ENCODE peak calls at places on chromosomes 7 and 10, in five cellular contexts. B is IMR-90, I is Peyer's patch, F is ovary, D is heart left ventricle. X is an unnamed sample.

GRCh38 chr7:484365-485101 is 35.1 kb downstream of the PDGFA start:
- DNase-seq in B (no peak), I (no peak), F (no peak), D (peak), X (peak)

GRCh38 chr10:35355971-35356724 is 19.8 kb downstream of the CCNY start:
- DNase-seq in B (no peak), I (no peak), F (no peak), D (no peak), X (no peak)

GRCh38 chr7:122833888-122834570 is 52.2 kb downstream of the CADPS2 start:
- DNase-seq in B (no peak), I (no peak), F (no peak), D (no peak), X (no peak)

GRCh38 chr7:147586110-147586509 is 1004.5 kb upstream of the C7orf33 start:
- DNase-seq in B (no peak), I (no peak), F (no peak), D (no peak), X (no peak)

GRCh38 chr7:70559815-70560214 is 572.1 kb upstream of the GALNT17 start:
- DNase-seq in B (no peak), I (no peak), F (no peak), D (no peak), X (no peak)

GRCh38 chr10:79507436-79508167 is 4.7 kb upstream of the EIF5AL1 start:
- DNase-seq in B (no peak), I (no peak), F (no peak), D (no peak), X (no peak)

GRCh38 chr7:11252011-11252607 is 278.4 kb downstream of the PHF14 start:
- DNase-seq in B (no peak), I (no peak), F (no peak), D (no peak), X (no peak)

GRCh38 chr7:135238112-135238744 is 4.6 kb downstream of the STRA8 start:
- DNase-seq in B (no peak), I (no peak), F (no peak), D (no peak), X (no peak)

GRCh38 chr7:151520419-151521229 is 929 bp upstream of the RHEB start:
- DNase-seq in B (no peak), I (peak), F (peak), D (peak), X (peak)

GRCh38 chr7:97499204-97499603 is 232.7 kb upstream of the TAC1 start:
- DNase-seq in B (no peak), I (no peak), F (no peak), D (no peak), X (no peak)

GRCh38 chr10:31697271-31698168 is 231.1 kb downstream of the ARHGAP12 start:
- DNase-seq in B (peak), I (peak), F (peak), D (peak), X (peak)

GRCh38 chr7:23013715-23014649 is at the start of gene HYCC1:
- DNase-seq in B (peak), I (peak), F (peak), D (peak), X (peak)

GRCh38 chr7:32194537-32194936 is 124.3 kb upstream of the PDE1C start:
- DNase-seq in B (no peak), I (no peak), F (no peak), D (no peak), X (no peak)

GRCh38 chr7:79137942-79138341 is 315.5 kb downstream of the MAGI2 start:
- DNase-seq in B (peak), I (no peak), F (no peak), D (no peak), X (no peak)

GRCh38 chr7:5380350-5381210 is 43.1 kb downstream of the TNRC18 start:
- DNase-seq in B (no peak), I (peak), F (no peak), D (no peak), X (no peak)

GRCh38 chr10:17736223-17736622 is 15.8 kb upstream of the TMEM236 start:
- DNase-seq in B (no peak), I (no peak), F (no peak), D (no peak), X (no peak)

GRCh38 chr7:45643630-45644029 is 69.5 kb downstream of the ADCY1 start:
- DNase-seq in B (no peak), I (no peak), F (no peak), D (no peak), X (no peak)

GRCh38 chr10:79412516-79412915 is 32.9 kb downstream of the ZCCHC24 start:
- DNase-seq in B (no peak), I (peak), F (no peak), D (no peak), X (peak)

GRCh38 chr7:136687693-136688322 is 180.6 kb upstream of the CHRM2 start:
- DNase-seq in B (peak), I (no peak), F (no peak), D (no peak), X (no peak)

GRCh38 chr7:151591866-151592265 is 72.2 kb upstream of the RHEB start:
- DNase-seq in B (no peak), I (no peak), F (no peak), D (no peak), X (no peak)

GRCh38 chr7:44078521-44078920 is 3.8 kb downstream of the POLM start:
- DNase-seq in B (no peak), I (peak), F (no peak), D (no peak), X (peak)

GRCh38 chr10:13100349-13101294 is 659 bp downstream of the OPTN start:
- DNase-seq in B (peak), I (peak), F (peak), D (peak), X (no peak)

GRCh38 chr10:29057712-29058426 is 231.0 kb upstream of the LYZL1 start:
- DNase-seq in B (peak), I (no peak), F (peak), D (peak), X (no peak)

GRCh38 chr7:124349443-124349842 is 316.6 kb upstream of the TMEM229A start:
- DNase-seq in B (no peak), I (no peak), F (no peak), D (no peak), X (no peak)

GRCh38 chr10:96665306-96665705 is 55.0 kb downstream of the PIK3AP1 start:
- DNase-seq in B (peak), I (no peak), F (no peak), D (no peak), X (no peak)

GRCh38 chr10:72186213-72186612 is 29.6 kb upstream of the ANAPC16 start:
- DNase-seq in B (peak), I (no peak), F (no peak), D (no peak), X (no peak)

GRCh38 chr10:29955308-29955935 is 104.0 kb downstream of the JCAD start:
- DNase-seq in B (peak), I (no peak), F (no peak), D (no peak), X (no peak)

DNA sequence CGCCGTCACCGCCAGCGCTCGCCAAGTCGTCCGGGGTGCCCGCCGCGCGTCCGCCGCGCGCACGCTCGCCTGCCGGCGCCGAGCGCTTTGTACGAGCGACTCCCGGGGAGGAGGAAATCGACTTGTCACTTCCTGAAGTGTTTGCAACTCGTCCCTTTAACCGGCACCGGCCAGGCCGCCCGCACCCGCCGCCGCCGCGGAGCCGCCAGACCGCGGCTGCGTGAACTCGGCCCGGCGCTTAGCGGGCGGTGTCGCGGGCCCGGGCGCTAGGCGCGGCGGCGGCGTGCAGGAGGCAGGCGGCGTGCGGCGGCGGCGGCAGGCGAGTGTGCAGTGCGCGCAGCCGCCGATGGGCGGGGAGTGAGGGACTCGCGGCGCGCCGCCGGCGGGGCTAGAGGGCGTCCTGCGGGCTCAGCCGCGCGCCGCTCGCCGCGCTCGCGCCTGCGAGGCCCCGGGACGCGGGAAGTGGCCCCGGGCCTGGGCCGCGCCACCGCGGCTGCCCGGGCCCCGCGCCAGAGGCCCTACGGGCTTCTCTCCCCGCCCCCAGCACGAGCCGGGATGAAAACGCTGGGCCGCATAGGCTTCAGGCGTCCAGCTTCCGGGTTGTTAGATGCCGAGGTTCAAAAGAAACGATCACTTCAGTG is at the start of gene FAM53B:
- DNase-seq in B (peak), I (peak), F (peak), D (peak), X (peak)
- TF ChIP-seq POLR2A in B (no peak), I (no peak), F (peak), D (no peak), X (no peak)

GRCh38 chr10:110483633-110484032 is 14.1 kb upstream of the DUSP5 start:
- DNase-seq in B (no peak), I (no peak), F (no peak), D (no peak), X (no peak)

GRCh38 chr10:110487411-110488123 is 10.1 kb upstream of the DUSP5 start:
- DNase-seq in B (peak), I (no peak), F (no peak), D (no peak), X (no peak)

GRCh38 chr10:110486680-110487410 is 10.9 kb upstream of the DUSP5 start:
- DNase-seq in B (no peak), I (no peak), F (no peak), D (no peak), X (no peak)

GRCh38 chr10:110488124-110488681 is 9.5 kb upstream of the DUSP5 start:
- DNase-seq in B (peak), I (no peak), F (no peak), D (no peak), X (no peak)

GRCh38 chr10:110485541-110485940 is 12.2 kb upstream of the DUSP5 start:
- DNase-seq in B (no peak), I (no peak), F (no peak), D (no peak), X (no peak)
- H3K4me3 ChIP-seq in B (no peak), I (no peak), F (no peak), D (no peak), X (no peak)

DNA sequence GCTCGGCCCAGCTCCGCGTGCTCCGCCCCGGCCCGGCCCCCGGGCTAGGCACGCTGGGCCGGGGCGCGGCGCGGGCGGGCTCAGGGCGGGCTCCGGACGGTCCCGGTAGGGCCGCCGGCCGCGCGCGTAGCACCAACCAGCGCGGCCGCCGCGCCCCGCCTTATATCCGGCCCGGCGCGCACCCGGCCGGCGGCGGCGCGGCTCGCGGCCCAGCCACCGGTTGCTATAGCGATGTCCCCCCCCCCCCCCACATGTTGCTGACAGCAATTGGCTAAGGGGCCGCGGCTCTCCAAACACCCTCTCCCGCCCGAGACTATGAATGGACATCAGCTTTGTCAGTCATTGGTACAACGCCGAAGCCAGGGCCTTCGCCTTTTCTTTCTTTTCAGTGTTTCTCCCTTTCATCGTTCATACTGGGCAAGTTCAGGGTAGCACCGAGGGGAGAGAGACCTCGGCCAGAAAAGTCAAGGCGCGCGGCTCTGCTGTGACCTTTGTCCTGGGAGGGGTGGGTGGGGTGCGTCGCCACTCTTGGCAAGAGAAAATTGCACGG is 354.1 kb downstream of the DNAJB6 start:
- DNase-seq in B (no peak), I (peak), F (peak), D (peak), X (peak)
- TF ChIP-seq POLR2A in B (no peak), I (no peak), F (no peak), D (no peak), X (no peak)

DNA sequence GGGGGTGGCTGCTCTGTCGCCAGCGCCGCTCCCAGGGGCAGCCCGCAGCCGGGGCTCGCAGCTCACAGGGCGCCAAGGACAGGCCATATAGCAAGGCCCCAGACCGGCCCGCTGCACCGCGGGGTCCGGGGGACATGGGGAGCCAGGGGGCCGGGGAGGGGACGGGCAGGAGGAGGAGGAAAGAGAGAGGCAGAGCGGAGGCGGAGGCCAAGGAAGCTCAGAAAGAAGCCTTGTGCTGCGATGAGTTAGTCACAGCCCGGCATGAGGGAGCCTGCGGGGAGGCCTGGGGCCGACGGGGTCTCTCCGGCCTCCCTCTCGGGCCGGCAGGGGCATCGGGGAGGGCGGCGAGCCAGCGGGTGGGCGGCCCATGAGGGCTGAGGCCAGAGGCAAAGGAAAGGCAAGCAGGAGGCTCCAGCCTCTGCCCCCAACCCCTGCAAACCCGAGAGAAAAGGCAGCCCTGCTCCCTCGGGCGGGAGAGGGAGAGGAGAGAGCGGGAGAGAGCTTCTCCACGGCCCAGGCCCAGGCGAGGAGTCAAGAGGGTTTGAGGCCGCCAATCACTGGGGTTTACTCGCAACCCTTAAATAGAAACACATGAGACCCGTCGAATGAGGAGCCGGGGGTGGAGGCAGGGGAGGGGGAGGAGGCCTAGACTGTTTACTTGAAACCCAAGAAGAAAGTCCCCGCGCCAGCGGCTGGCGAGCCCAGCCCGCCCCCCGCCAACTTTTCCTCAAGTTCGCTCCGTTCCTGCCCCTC is 167.9 kb downstream of the NEURL1 start:
- DNase-seq in B (peak), I (no peak), F (peak), D (peak), X (peak)
- H3K4me3 ChIP-seq in B (peak), I (peak), F (peak), D (peak), X (peak)

GRCh38 chr10:5449823-5450222 is 37.5 kb downstream of the NET1 start:
- DNase-seq in B (peak), I (no peak), F (peak), D (no peak), X (no peak)
- TF ChIP-seq POLR2A in B (no peak), I (peak), F (no peak), D (no peak), X (no peak)

DNA sequence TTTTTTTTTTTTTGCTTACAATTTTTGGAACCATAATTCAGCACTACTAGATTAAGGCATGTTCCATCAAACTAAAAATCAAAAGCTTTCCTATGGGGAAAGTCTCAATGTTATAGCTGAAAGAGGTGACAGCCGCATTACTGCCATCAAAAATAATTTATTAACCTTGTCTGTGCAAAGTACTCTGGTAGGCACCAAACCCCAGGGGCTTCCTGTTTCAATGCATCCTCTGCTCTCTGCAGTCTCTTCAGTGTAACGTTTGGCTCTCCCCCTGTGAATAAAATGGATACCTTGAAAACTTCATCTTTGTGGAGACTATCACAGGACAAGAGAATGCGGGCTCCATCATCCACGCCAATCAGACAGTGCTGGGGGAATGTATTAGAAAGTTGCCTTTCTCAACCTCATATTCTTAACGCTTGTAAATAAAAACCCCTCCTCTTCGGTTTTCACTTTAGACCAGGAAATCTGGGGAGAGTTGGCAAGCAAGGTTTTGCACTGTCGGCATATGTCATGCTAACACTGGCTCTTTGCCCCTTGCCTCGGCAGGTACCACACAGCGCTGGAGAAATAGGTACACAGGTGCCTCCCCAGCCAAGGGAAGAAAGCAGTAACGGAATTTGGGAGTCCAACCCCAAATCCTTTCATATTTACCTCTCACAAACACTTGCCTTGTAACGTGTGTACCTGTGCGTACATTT is 1.6 kb upstream of the NRG3 start:
- DNase-seq in B (no peak), I (no peak), F (no peak), D (no peak), X (no peak)
- H3K4me3 ChIP-seq in B (no peak), I (no peak), F (no peak), D (no peak), X (no peak)

GRCh38 chr10:44981172-44982113 is 2.8 kb upstream of the DEPP1 start:
- DNase-seq in B (peak), I (no peak), F (peak), D (peak), X (no peak)

GRCh38 chr10:44983066-44983894 is 4.7 kb upstream of the DEPP1 start:
- DNase-seq in B (no peak), I (no peak), F (peak), D (peak), X (no peak)

GRCh38 chr10:44982496-44982895 is 3.9 kb upstream of the DEPP1 start:
- DNase-seq in B (no peak), I (no peak), F (peak), D (peak), X (peak)

GRCh38 chr10:44980309-44981171 is 1.9 kb upstream of the DEPP1 start:
- DNase-seq in B (no peak), I (no peak), F (peak), D (no peak), X (peak)

GRCh38 chr10:44982114-44982460 is 3.5 kb upstream of the DEPP1 start:
- DNase-seq in B (no peak), I (peak), F (peak), D (peak), X (peak)
- TF ChIP-seq POLR2A in B (no peak), I (no peak), F (no peak), D (no peak), X (no peak)

GRCh38 chr10:44925811-44926760 is 14.9 kb downstream of the TMEM72 start:
- DNase-seq in B (no peak), I (no peak), F (no peak), D (no peak), X (no peak)
- H3K4me3 ChIP-seq in B (no peak), I (no peak), F (no peak), D (no peak), X (no peak)

GRCh38 chr7:39560997-39561396 is 5.2 kb upstream of the YAE1 start:
- DNase-seq in B (no peak), I (no peak), F (no peak), D (no peak), X (no peak)

GRCh38 chr7:39560398-39560797 is 5.8 kb upstream of the YAE1 start:
- DNase-seq in B (no peak), I (no peak), F (no peak), D (no peak), X (no peak)

GRCh38 chr7:39565538-39565937 is 666 bp upstream of the YAE1 start:
- DNase-seq in B (no peak), I (no peak), F (no peak), D (no peak), X (no peak)

GRCh38 chr7:39567294-39567693 is 1.1 kb downstream of the YAE1 start:
- DNase-seq in B (peak), I (no peak), F (no peak), D (no peak), X (no peak)

GRCh38 chr7:39566056-39566921 is at the start of gene YAE1:
- DNase-seq in B (peak), I (peak), F (peak), D (peak), X (peak)
- TF ChIP-seq POLR2A in B (peak), I (peak), F (peak), D (peak), X (no peak)

X was measured in spleen.